ENCODE peak calls at places on chromosomes 1 and 21, in eight cellular contexts. Z is fibroblast of pulmonary artery, J is brain microvascular endothelial cell, A is dorsolateral prefrontal cortex, U is cardiac muscle cell, N is upper lobe of left lung, K is OCI-LY7, Q is GM12878. D is an unnamed sample.

GRCh38 chr1:87501738-87502137 is 173.1 kb downstream of the LMO4 start:
- DNase-seq in Z (peak), J (no peak), A (no peak), U (no peak), N (no peak), K (no peak), Q (no peak), D (no peak)

GRCh38 chr1:112714313-112715263 is 544 bp downstream of the PPM1J start:
- DNase-seq in Z (no peak), J (no peak), A (no peak), U (no peak), N (peak), K (no peak), Q (no peak), D (no peak)

GRCh38 chr1:161486806-161487482 is 18.3 kb upstream of the FCGR2A start:
- DNase-seq in Z (peak), J (peak), A (no peak), U (peak), N (no peak), K (peak), Q (peak), D (peak)

GRCh38 chr1:203316626-203317093 is 11.3 kb downstream of the BTG2 start:
- DNase-seq in Z (peak), J (no peak), A (no peak), U (no peak), N (no peak), K (no peak), Q (no peak), D (no peak)

GRCh38 chr1:16396591-16396990 is 29.5 kb downstream of the SZRD1 start:
- DNase-seq in Z (peak), J (peak), A (peak), U (no peak), N (no peak), K (no peak), Q (no peak), D (peak)

GRCh38 chr21:34885636-34886553 is 163.2 kb downstream of the RUNX1 start:
- DNase-seq in Z (peak), J (no peak), A (no peak), U (no peak), N (peak), K (no peak), Q (no peak), D (no peak)

GRCh38 chr21:34623519-34623918 is 8.6 kb upstream of the RCAN1 start:
- DNase-seq in Z (no peak), J (no peak), A (no peak), U (no peak), N (no peak), K (no peak), Q (no peak), D (no peak)

GRCh38 chr1:219329606-219330005 is 155.9 kb downstream of the LYPLAL1 start:
- DNase-seq in Z (peak), J (peak), A (no peak), U (no peak), N (no peak), K (no peak), Q (no peak), D (no peak)

GRCh38 chr1:2503554-2504223 is 22.7 kb downstream of the PANK4 start:
- DNase-seq in Z (no peak), J (no peak), A (no peak), U (no peak), N (peak), K (no peak), Q (no peak), D (no peak)

GRCh38 chr1:154788241-154788870 is 81.7 kb downstream of the KCNN3 start:
- DNase-seq in Z (no peak), J (no peak), A (no peak), U (no peak), N (no peak), K (no peak), Q (no peak), D (no peak)

GRCh38 chr1:89295187-89295586 is 22.5 kb upstream of the GBP5 start:
- DNase-seq in Z (no peak), J (no peak), A (no peak), U (peak), N (no peak), K (no peak), Q (no peak), D (no peak)

GRCh38 chr1:115676498-115677171 is 34.9 kb downstream of the VANGL1 start:
- DNase-seq in Z (no peak), J (no peak), A (no peak), U (no peak), N (no peak), K (no peak), Q (no peak), D (no peak)

GRCh38 chr1:26189751-26190275 is 589 bp upstream of the CATSPER4 start:
- DNase-seq in Z (no peak), J (no peak), A (no peak), U (no peak), N (no peak), K (no peak), Q (no peak), D (no peak)

GRCh38 chr1:53590581-53591515 is 131.6 kb downstream of the DMRTB1 start:
- DNase-seq in Z (peak), J (no peak), A (no peak), U (no peak), N (no peak), K (no peak), Q (no peak), D (peak)

GRCh38 chr1:115330480-115331013 is 7.5 kb downstream of the NGF start:
- DNase-seq in Z (peak), J (peak), A (no peak), U (no peak), N (no peak), K (no peak), Q (no peak), D (peak)

GRCh38 chr21:15495965-15496364 is 233.8 kb upstream of the USP25 start:
- DNase-seq in Z (peak), J (peak), A (no peak), U (no peak), N (no peak), K (no peak), Q (no peak), D (no peak)

GRCh38 chr1:115702993-115703392 is 61.2 kb downstream of the VANGL1 start:
- DNase-seq in Z (no peak), J (no peak), A (no peak), U (no peak), N (no peak), K (no peak), Q (no peak), D (no peak)

GRCh38 chr1:41975121-41975520 is 56.4 kb upstream of the HIVEP3 start:
- DNase-seq in Z (no peak), J (no peak), A (no peak), U (no peak), N (no peak), K (no peak), Q (no peak), D (no peak)

GRCh38 chr1:89610457-89610991 is 22.4 kb upstream of the LRRC8C start:
- DNase-seq in Z (no peak), J (no peak), A (no peak), U (no peak), N (peak), K (no peak), Q (no peak), D (no peak)

GRCh38 chr1:60970081-60970509 is 112.3 kb upstream of the NFIA start:
- DNase-seq in Z (peak), J (no peak), A (no peak), U (peak), N (no peak), K (peak), Q (no peak), D (peak)

GRCh38 chr1:220874201-220874655 is 5.0 kb upstream of the HLX start:
- DNase-seq in Z (peak), J (peak), A (no peak), U (peak), N (no peak), K (peak), Q (no peak), D (no peak)

GRCh38 chr1:28510350-28511223 is 4.7 kb downstream of the RCC1 start:
- DNase-seq in Z (no peak), J (no peak), A (no peak), U (no peak), N (no peak), K (peak), Q (no peak), D (no peak)

GRCh38 chr1:159949123-159949522 is 3.7 kb upstream of the IGSF9 start:
- DNase-seq in Z (no peak), J (no peak), A (no peak), U (no peak), N (no peak), K (no peak), Q (no peak), D (no peak)

GRCh38 chr1:169119405-169119804 is 12.9 kb downstream of the ATP1B1 start:
- DNase-seq in Z (no peak), J (peak), A (no peak), U (no peak), N (no peak), K (no peak), Q (no peak), D (no peak)

GRCh38 chr1:31768939-31769704 is 5.0 kb upstream of the ADGRB2 start:
- DNase-seq in Z (no peak), J (no peak), A (no peak), U (no peak), N (no peak), K (peak), Q (no peak), D (no peak)

GRCh38 chr1:23369335-23370013 is at the start of gene ZNF436:
- DNase-seq in Z (peak), J (peak), A (peak), U (peak), N (no peak), K (peak), Q (no peak), D (peak)

GRCh38 chr1:20312818-20313217 is 22.1 kb downstream of the VWA5B1 start:
- DNase-seq in Z (no peak), J (no peak), A (no peak), U (no peak), N (no peak), K (no peak), Q (no peak), D (no peak)

GRCh38 chr1:192877283-192877886 is 68.5 kb downstream of the RGS2 start:
- DNase-seq in Z (peak), J (peak), A (no peak), U (no peak), N (no peak), K (no peak), Q (no peak), D (peak)

GRCh38 chr1:224201853-224202252 is 18.8 kb downstream of the DEGS1 start:
- DNase-seq in Z (no peak), J (no peak), A (no peak), U (no peak), N (no peak), K (no peak), Q (no peak), D (no peak)

GRCh38 chr1:224197261-224197600 is 14.2 kb downstream of the DEGS1 start:
- DNase-seq in Z (no peak), J (no peak), A (no peak), U (no peak), N (no peak), K (no peak), Q (no peak), D (no peak)

GRCh38 chr1:224199679-224200078 is 16.6 kb downstream of the DEGS1 start:
- DNase-seq in Z (no peak), J (no peak), A (no peak), U (no peak), N (no peak), K (no peak), Q (no peak), D (no peak)

GRCh38 chr1:224201336-224201735 is 18.3 kb downstream of the DEGS1 start:
- DNase-seq in Z (no peak), J (no peak), A (no peak), U (no peak), N (no peak), K (no peak), Q (no peak), D (no peak)

DNA sequence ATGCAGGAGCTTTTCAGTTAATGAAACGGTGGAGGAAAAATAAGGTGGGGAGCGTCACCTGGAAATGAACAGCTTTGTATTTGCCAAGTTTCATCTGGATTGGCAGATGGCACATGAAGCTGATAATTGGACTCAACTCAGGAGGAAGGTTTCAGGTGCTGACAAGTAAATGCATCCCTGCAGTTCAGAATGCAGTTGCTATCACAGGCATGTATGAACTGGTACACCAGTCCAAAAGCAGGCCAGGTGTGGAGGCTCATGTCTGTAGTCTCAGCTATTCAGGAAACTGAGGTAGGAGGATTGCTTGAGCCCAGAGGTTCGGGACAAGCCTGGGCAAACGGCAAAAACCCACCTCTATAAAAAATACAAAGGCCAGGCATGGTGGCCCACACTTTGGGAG is 15.5 kb downstream of the DEGS1 start:
- DNase-seq in Z (no peak), J (no peak), A (no peak), U (no peak), N (no peak), K (no peak), Q (no peak), D (no peak)
- TF ChIP-seq CTCF in Z (no peak), J (no peak), A (no peak), U (no peak), N (no peak), K (no peak), Q (no peak), D (no peak)

GRCh38 chr1:240122639-240123604 is 31.2 kb downstream of the FMN2 start:
- DNase-seq in Z (no peak), J (peak), A (peak), U (peak), N (no peak), K (no peak), Q (no peak), D (no peak)
- H3K4me3 ChIP-seq in Z (no peak), J (no peak), A (no peak), U (no peak), N (no peak), K (no peak), Q (no peak), D (no peak)

DNA sequence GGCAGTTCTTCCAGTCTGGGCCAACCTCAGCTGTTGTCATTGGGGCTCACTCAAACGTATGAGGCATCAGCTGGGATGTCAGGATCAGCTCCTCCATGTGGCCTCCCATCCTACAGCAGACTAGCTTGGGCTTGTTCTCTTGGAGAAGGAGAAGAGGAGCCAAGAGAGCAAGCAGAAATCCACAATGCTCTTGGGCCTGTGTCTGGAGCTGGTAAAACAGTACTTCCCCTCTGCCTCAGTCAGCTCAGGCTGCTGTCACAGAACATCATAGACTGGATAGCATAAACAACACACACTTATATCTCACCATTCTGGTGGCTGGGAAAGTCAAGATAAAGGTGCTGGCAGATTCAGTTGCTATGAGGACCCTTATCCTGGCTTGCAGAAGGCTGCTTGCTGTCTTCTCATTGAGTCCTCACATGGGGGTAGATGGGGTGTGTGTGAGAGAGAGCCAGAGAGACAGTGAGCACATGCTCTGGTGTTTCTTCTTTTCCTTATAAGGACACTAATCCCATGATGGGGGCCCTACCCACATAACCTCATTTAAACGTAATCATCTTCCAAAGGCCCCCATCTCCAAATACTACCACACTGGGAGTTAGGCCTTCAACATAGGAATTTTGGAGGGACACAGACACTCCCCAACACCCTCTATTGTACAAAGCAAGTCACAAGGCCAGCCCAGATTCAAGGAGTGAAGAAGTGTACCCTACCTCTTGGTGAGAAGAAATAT is 16.3 kb upstream of the DNAJC6 start:
- DNase-seq in Z (no peak), J (no peak), A (no peak), U (peak), N (no peak), K (no peak), Q (no peak), D (no peak)
- TF ChIP-seq CTCF in Z (no peak), J (no peak), A (no peak), U (no peak), N (no peak), K (no peak), Q (no peak), D (no peak)

DNA sequence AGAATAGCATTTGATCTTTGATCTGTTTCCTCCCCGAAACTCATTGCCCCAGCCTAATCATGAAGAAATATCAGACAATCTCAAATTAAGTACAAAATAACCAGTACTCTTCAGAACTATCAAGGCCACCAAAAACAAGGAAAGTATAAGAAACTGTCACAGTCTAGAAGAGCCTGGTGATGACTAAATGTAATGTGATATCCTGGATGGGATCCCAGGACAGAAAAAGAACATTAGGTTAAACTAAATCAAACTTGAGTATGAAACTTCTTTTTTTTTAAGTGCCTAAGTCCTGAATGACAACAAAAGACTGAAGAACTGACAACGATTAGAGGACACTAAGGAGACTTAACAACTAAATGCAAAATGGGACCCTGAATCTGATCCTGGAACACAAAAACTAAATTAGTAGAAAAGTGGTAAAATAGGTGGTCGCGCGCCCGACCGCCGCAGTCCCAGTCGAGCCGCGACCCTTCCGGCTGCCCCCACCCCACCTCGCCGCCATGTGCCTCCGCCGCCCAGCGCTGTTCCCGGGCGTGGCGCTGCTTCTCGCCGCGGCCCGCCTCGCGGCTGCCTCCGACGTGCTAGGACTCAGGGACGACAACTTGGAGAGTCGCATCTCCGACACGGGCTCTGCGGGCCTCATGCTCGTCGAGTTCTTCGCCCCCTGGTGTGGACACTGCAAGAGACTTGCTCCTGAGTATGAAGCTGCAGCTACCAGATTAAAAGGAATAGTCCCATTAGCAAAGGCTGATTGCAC is 5.5 kb upstream of the PRKAB2 start:
- DNase-seq in Z (peak), J (no peak), A (no peak), U (no peak), N (peak), K (no peak), Q (no peak), D (no peak)
- H3K4me3 ChIP-seq in Z (peak), J (peak), A (peak), U (no peak), N (peak), K (no peak), Q (no peak), D (peak)

GRCh38 chr1:17606826-17607440 is 67.4 kb downstream of the ARHGEF10L start:
- DNase-seq in Z (peak), J (peak), A (peak), U (peak), N (no peak), K (peak), Q (no peak), D (no peak)
- TF ChIP-seq CTCF in Z (peak), J (peak), A (peak), U (peak), N (peak), K (peak), Q (peak), D (peak)

GRCh38 chr1:234979316-234980223 is 149.1 kb downstream of the TOMM20 start:
- DNase-seq in Z (no peak), J (no peak), A (no peak), U (no peak), N (no peak), K (peak), Q (no peak), D (no peak)
- H3K4me3 ChIP-seq in Z (no peak), J (no peak), A (no peak), U (no peak), N (peak), K (peak), Q (peak), D (no peak)

GRCh38 chr1:38502772-38503171 is 356.8 kb downstream of the RRAGC start:
- DNase-seq in Z (no peak), J (no peak), A (no peak), U (peak), N (no peak), K (peak), Q (no peak), D (no peak)
- TF ChIP-seq CTCF in Z (no peak), J (peak), A (no peak), U (no peak), N (no peak), K (peak), Q (peak), D (no peak)

GRCh38 chr1:157725214-157725577 is 24.6 kb upstream of the FCRL3 start:
- DNase-seq in Z (no peak), J (no peak), A (no peak), U (no peak), N (no peak), K (peak), Q (no peak), D (no peak)
- H3K4me3 ChIP-seq in Z (no peak), J (no peak), A (no peak), U (no peak), N (no peak), K (peak), Q (no peak), D (no peak)

GRCh38 chr1:51313268-51313852 is 17.0 kb downstream of the TTC39A start:
- DNase-seq in Z (no peak), J (no peak), A (no peak), U (no peak), N (no peak), K (no peak), Q (no peak), D (no peak)
- TF ChIP-seq CTCF in Z (peak), J (peak), A (no peak), U (no peak), N (peak), K (peak), Q (peak), D (no peak)

DNA sequence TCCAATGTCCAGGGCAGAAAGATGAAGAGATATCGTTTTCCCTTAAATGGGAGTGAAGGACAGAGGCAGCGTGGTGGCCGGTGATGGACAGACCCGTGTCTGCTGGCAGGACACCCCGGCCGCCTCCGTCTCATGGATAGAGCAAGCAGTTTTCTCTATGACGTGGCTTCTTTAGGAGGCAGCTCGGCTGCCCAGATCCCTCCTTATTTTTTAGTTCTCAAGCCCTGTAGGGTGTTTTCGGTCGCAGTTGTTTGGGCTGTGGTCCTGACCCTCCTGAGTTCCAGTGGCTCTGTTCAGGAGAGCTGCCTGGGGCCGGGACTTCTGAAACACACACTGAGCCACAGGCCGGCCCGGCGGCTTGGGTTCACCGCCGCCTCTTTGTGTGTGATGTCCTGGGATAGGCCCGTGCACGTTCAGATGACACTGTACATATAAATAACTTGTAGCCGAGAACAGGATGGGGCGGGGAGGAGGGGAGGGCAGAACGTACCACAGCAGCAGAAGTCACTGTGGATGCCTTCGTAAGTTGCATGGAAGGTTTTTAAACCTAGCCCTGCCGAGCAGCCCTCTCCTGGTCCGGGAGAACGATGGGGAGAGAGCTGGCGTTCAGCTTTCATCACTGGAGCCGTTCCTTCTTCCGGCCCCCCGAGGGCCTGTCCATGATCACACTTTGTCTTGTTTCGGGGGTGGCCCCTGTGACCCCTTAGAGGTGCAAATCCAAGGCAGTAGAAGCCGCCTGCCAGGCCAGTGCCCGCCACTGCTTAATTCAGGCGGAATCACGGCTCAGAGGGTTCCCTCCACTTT is 65.2 kb downstream of the SIK1 start:
- DNase-seq in Z (no peak), J (peak), A (no peak), U (no peak), N (peak), K (peak), Q (peak), D (no peak)
- H3K4me3 ChIP-seq in Z (no peak), J (peak), A (no peak), U (no peak), N (peak), K (peak), Q (peak), D (no peak)

D was measured in AG09309.